ENCODE peak calls at places on chromosome 10, in four cellular contexts. J is HCT116, V is H54, Y is astrocyte of the spinal cord. N is an unnamed sample.

GRCh38 chr10:132063432-132063831 is 2.3 kb upstream of the JAKMIP3 start:
- DNase-seq in V (no peak), J (no peak), Y (no peak), N (no peak)

GRCh38 chr10:96720422-96721206 is at the start of gene PIK3AP1:
- DNase-seq in V (peak), Y (no peak), J (no peak), N (no peak)

GRCh38 chr10:45160266-45160665 is 155.1 kb downstream of the OR13A1 start:
- DNase-seq in Y (peak), J (no peak), V (no peak), N (no peak)

GRCh38 chr10:93796167-93796566 is 38.4 kb downstream of the LGI1 start:
- DNase-seq in Y (no peak), V (no peak), J (no peak), N (no peak)

GRCh38 chr10:55233090-55233489 is 432.1 kb upstream of the PCDH15 start:
- DNase-seq in J (no peak), V (no peak), Y (no peak), N (no peak)

GRCh38 chr10:122659651-122660050 is 40.0 kb downstream of the C10orf120 start:
- DNase-seq in J (no peak), V (no peak), Y (no peak), N (no peak)

GRCh38 chr10:93160829-93161228 is 87.1 kb downstream of the CYP26A1 start:
- DNase-seq in V (peak), Y (peak), J (no peak), N (no peak)

GRCh38 chr10:86376852-86377796 is 10.5 kb upstream of the GRID1 start:
- DNase-seq in J (peak), Y (peak), V (peak), N (peak)

GRCh38 chr10:7672366-7673134 is 5.8 kb upstream of the ITIH5 start:
- DNase-seq in J (no peak), Y (no peak), V (no peak), N (no peak)

GRCh38 chr10:97134983-97135382 is 50.8 kb downstream of the SLIT1 start:
- DNase-seq in V (no peak), Y (no peak), J (no peak), N (no peak)

GRCh38 chr10:34121125-34121973 is 693.7 kb downstream of the PARD3 start:
- DNase-seq in J (no peak), V (no peak), Y (no peak), N (no peak)

GRCh38 chr10:57696641-57697040 is 571.1 kb downstream of the IPMK start:
- DNase-seq in V (no peak), J (no peak), Y (peak), N (peak)

GRCh38 chr10:25048463-25048862 is 32.1 kb downstream of the THNSL1 start:
- DNase-seq in V (no peak), J (no peak), Y (no peak), N (no peak)

GRCh38 chr10:79097021-79097695 is 28.4 kb downstream of the ZMIZ1 start:
- DNase-seq in Y (no peak), J (no peak), V (no peak), N (no peak)

GRCh38 chr10:117248700-117249465 is 8.0 kb downstream of the SLC18A2 start:
- DNase-seq in Y (no peak), V (no peak), J (no peak), N (no peak)

GRCh38 chr10:119663866-119664698 is 12.9 kb downstream of the BAG3 start:
- DNase-seq in Y (no peak), V (no peak), J (no peak), N (no peak)

GRCh38 chr10:79146611-79147130 is 77.9 kb downstream of the ZMIZ1 start:
- DNase-seq in V (no peak), Y (no peak), J (no peak), N (no peak)

GRCh38 chr10:88960854-88961253 is 8.3 kb upstream of the ACTA2 start:
- DNase-seq in Y (no peak), V (no peak), J (no peak), N (no peak)

GRCh38 chr10:97520978-97521761 is 22.4 kb downstream of the UBTD1 start:
- DNase-seq in V (no peak), J (no peak), Y (no peak), N (no peak)

GRCh38 chr10:79382491-79382941 is 35.2 kb downstream of the PPIF start:
- DNase-seq in V (no peak), J (no peak), Y (no peak), N (no peak)

GRCh38 chr10:124688889-124689670 is 55.1 kb downstream of the FAM53B start:
- DNase-seq in Y (no peak), J (no peak), V (no peak), N (no peak)

GRCh38 chr10:44966816-44967509 is 7.4 kb downstream of the RASSF4 start:
- DNase-seq in V (no peak), J (no peak), Y (no peak), N (no peak)

GRCh38 chr10:125844673-125845300 is 21.4 kb downstream of the BCCIP start:
- DNase-seq in V (no peak), J (no peak), Y (no peak), N (no peak)

GRCh38 chr10:21556527-21556926 is 22.5 kb downstream of the MLLT10 start:
- DNase-seq in V (no peak), J (no peak), Y (no peak), N (no peak)

GRCh38 chr10:48456808-48457761 is 147.8 kb downstream of the ARHGAP22 start:
- DNase-seq in Y (no peak), J (no peak), V (no peak), N (no peak)

GRCh38 chr10:133263674-133264073 is 13.0 kb downstream of the ADAM8 start:
- DNase-seq in V (no peak), Y (no peak), J (no peak), N (no peak)

GRCh38 chr10:116263870-116264269 is 9.1 kb downstream of the GFRA1 start:
- DNase-seq in Y (peak), V (no peak), J (no peak), N (no peak)

GRCh38 chr10:29857843-29858242 is 201.5 kb downstream of the JCAD start:
- DNase-seq in J (no peak), Y (no peak), V (no peak), N (no peak)

GRCh38 chr10:61640876-61641275 is 21.9 kb upstream of the CABCOCO1 start:
- DNase-seq in J (no peak), V (no peak), Y (no peak), N (no peak)

GRCh38 chr10:69101451-69102095 is 13.7 kb downstream of the SRGN start:
- DNase-seq in J (no peak), V (no peak), Y (peak), N (no peak)

GRCh38 chr10:21169271-21169670 is 272.2 kb upstream of the NEBL start:
- DNase-seq in V (no peak), Y (no peak), J (no peak), N (no peak)

GRCh38 chr10:60042262-60042661 is 135.9 kb upstream of the CCDC6 start:
- DNase-seq in J (no peak), Y (no peak), V (no peak), N (no peak)

GRCh38 chr10:71294091-71294561 is 24.9 kb upstream of the SLC29A3 start:
- DNase-seq in Y (no peak), V (no peak), J (no peak), N (no peak)

GRCh38 chr10:88974446-88975376 is 15.9 kb upstream of the FAS start:
- DNase-seq in Y (peak), J (no peak), V (no peak), N (no peak)

GRCh38 chr10:5466451-5466996 is 32.8 kb downstream of the CALML5 start:
- DNase-seq in J (no peak), V (no peak), Y (peak), N (no peak)

GRCh38 chr10:120077707-120078492 is 185.4 kb downstream of the SEC23IP start:
- DNase-seq in Y (no peak), J (no peak), V (no peak), N (no peak)

N was measured in T1000.